ENCODE peak calls at places on chromosomes 11 and 22, in ten cellular contexts. One of them, this sample, is unnamed.

GRCh38 chr11:2777871-2778629 is 78.3 kb upstream of the KCNQ1OT1 start:
- DNase-seq in IMR-90: no peak
- DNase-seq in CD8-positive, alpha-beta T cell: no peak
- DNase-seq in psoas muscle: peak
- DNase-seq in uterus: peak
- DNase-seq in PC-9: no peak
- DNase-seq in spleen: peak
- DNase-seq in tibial nerve: no peak
- DNase-seq in kidney: peak
- DNase-seq in A673: no peak
- DNase-seq in this sample: no peak

GRCh38 chr11:122313581-122313980 is 197.6 kb upstream of the BLID start:
- DNase-seq in A673: no peak
- DNase-seq in kidney: no peak
- DNase-seq in PC-9: no peak
- DNase-seq in IMR-90: no peak
- DNase-seq in CD8-positive, alpha-beta T cell: no peak
- DNase-seq in psoas muscle: no peak
- DNase-seq in uterus: no peak
- DNase-seq in tibial nerve: no peak
- DNase-seq in spleen: no peak
- DNase-seq in this sample: no peak

GRCh38 chr11:107561688-107562087 is 3.8 kb downstream of the ALKBH8 start:
- DNase-seq in IMR-90: peak
- DNase-seq in tibial nerve: no peak
- DNase-seq in CD8-positive, alpha-beta T cell: no peak
- DNase-seq in kidney: no peak
- DNase-seq in spleen: no peak
- DNase-seq in psoas muscle: no peak
- DNase-seq in A673: peak
- DNase-seq in uterus: no peak
- DNase-seq in PC-9: peak
- DNase-seq in this sample: no peak

GRCh38 chr11:123525511-123525918 is 95.4 kb downstream of the GRAMD1B start:
- DNase-seq in A673: peak
- DNase-seq in CD8-positive, alpha-beta T cell: no peak
- DNase-seq in spleen: no peak
- DNase-seq in PC-9: no peak
- DNase-seq in IMR-90: no peak
- DNase-seq in tibial nerve: no peak
- DNase-seq in uterus: no peak
- DNase-seq in kidney: no peak
- DNase-seq in psoas muscle: no peak
- DNase-seq in this sample: peak

GRCh38 chr22:36151006-36151595 is 9.5 kb downstream of the APOL3 start:
- DNase-seq in uterus: peak
- DNase-seq in PC-9: no peak
- DNase-seq in tibial nerve: peak
- DNase-seq in kidney: no peak
- DNase-seq in spleen: no peak
- DNase-seq in psoas muscle: no peak
- DNase-seq in IMR-90: no peak
- DNase-seq in A673: no peak
- DNase-seq in CD8-positive, alpha-beta T cell: no peak
- DNase-seq in this sample: no peak

GRCh38 chr11:68038226-68038717 is 553 bp upstream of the TCIRG1 start:
- DNase-seq in kidney: peak
- DNase-seq in A673: no peak
- DNase-seq in spleen: peak
- DNase-seq in psoas muscle: peak
- DNase-seq in uterus: no peak
- DNase-seq in CD8-positive, alpha-beta T cell: no peak
- DNase-seq in IMR-90: no peak
- DNase-seq in PC-9: no peak
- DNase-seq in tibial nerve: no peak
- DNase-seq in this sample: no peak

GRCh38 chr22:25078591-25078990 is 121.1 kb upstream of the CRYBB3 start:
- DNase-seq in CD8-positive, alpha-beta T cell: no peak
- DNase-seq in spleen: no peak
- DNase-seq in IMR-90: no peak
- DNase-seq in uterus: no peak
- DNase-seq in psoas muscle: no peak
- DNase-seq in PC-9: no peak
- DNase-seq in tibial nerve: no peak
- DNase-seq in A673: no peak
- DNase-seq in kidney: no peak
- DNase-seq in this sample: no peak

GRCh38 chr11:129388824-129389223 is 13.2 kb downstream of the BARX2 start:
- DNase-seq in psoas muscle: no peak
- DNase-seq in uterus: no peak
- DNase-seq in A673: no peak
- DNase-seq in CD8-positive, alpha-beta T cell: no peak
- DNase-seq in spleen: no peak
- DNase-seq in PC-9: no peak
- DNase-seq in tibial nerve: no peak
- DNase-seq in kidney: no peak
- DNase-seq in IMR-90: no peak
- DNase-seq in this sample: no peak

GRCh38 chr11:117198613-117199012 is 557 bp upstream of the TAGLN start:
- DNase-seq in CD8-positive, alpha-beta T cell: no peak
- DNase-seq in tibial nerve: no peak
- DNase-seq in uterus: no peak
- DNase-seq in kidney: no peak
- DNase-seq in psoas muscle: no peak
- DNase-seq in PC-9: no peak
- DNase-seq in spleen: no peak
- DNase-seq in A673: no peak
- DNase-seq in IMR-90: no peak
- DNase-seq in this sample: no peak

GRCh38 chr11:117199916-117200812 is 994 bp downstream of the TAGLN start:
- DNase-seq in spleen: no peak
- DNase-seq in IMR-90: no peak
- DNase-seq in CD8-positive, alpha-beta T cell: no peak
- DNase-seq in psoas muscle: no peak
- DNase-seq in kidney: no peak
- DNase-seq in PC-9: no peak
- DNase-seq in uterus: no peak
- DNase-seq in tibial nerve: no peak
- DNase-seq in A673: no peak
- DNase-seq in this sample: no peak

GRCh38 chr11:117200813-117201515 is 1.8 kb downstream of the TAGLN start:
- DNase-seq in PC-9: no peak
- DNase-seq in CD8-positive, alpha-beta T cell: no peak
- DNase-seq in IMR-90: peak
- DNase-seq in kidney: no peak
- DNase-seq in spleen: no peak
- DNase-seq in A673: no peak
- DNase-seq in uterus: peak
- DNase-seq in psoas muscle: no peak
- DNase-seq in tibial nerve: no peak
- DNase-seq in this sample: no peak

GRCh38 chr11:117197516-117198456 is 1.4 kb upstream of the TAGLN start:
- DNase-seq in spleen: no peak
- DNase-seq in A673: no peak
- DNase-seq in tibial nerve: no peak
- DNase-seq in psoas muscle: peak
- DNase-seq in PC-9: no peak
- DNase-seq in CD8-positive, alpha-beta T cell: no peak
- DNase-seq in uterus: peak
- DNase-seq in kidney: peak
- DNase-seq in IMR-90: peak
- DNase-seq in this sample: no peak

DNA sequence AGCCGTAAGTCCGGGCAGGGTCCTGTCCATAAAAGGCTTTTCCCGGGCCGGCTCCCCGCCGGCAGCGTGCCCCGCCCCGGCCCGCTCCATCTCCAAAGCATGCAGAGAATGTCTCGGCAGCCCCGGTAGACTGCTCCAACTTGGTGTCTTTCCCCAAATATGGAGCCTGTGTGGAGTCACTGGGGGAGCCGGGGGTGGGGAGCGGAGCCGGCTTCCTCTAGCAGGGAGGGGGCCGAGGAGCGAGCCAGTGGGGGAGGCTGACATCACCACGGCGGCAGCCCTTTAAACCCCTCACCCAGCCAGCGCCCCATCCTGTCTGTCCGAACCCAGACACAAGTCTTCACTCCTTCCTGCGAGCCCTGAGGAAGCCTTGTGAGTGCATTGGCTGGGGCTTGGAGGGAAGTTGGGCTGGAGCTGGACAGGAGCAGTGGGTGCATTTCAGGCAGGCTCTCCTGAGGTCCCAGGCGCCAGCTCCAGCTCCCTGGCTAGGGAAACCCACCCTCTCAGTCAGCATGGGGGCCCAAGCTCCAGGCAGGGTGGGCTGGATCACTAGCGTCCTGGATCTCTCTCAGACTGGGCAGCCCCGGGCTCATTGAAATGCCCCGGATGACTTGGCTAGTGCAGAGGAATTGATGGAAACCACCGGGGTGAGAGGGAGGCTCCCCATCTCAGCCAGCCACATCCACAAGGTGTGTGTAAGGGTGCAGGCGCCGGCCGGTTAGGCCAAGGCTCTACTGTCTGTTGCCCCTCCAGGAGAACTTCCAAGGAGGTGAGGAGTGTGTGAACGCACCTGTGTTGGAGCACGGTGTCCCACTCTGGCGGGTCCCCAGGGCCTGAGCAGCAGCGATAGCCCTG is at the start of gene TAGLN:
- DNase-seq in A673: peak
- DNase-seq in tibial nerve: peak
- DNase-seq in spleen: no peak
- DNase-seq in PC-9: no peak
- DNase-seq in CD8-positive, alpha-beta T cell: no peak
- DNase-seq in IMR-90: peak
- DNase-seq in uterus: peak
- DNase-seq in psoas muscle: peak
- DNase-seq in kidney: peak
- DNase-seq in this sample: peak
- H3K27ac ChIP-seq in A673: no peak
- H3K27ac ChIP-seq in tibial nerve: peak
- H3K27ac ChIP-seq in spleen: peak
- H3K27ac ChIP-seq in PC-9: no peak
- H3K27ac ChIP-seq in CD8-positive, alpha-beta T cell: no peak
- H3K27ac ChIP-seq in IMR-90: peak
- H3K27ac ChIP-seq in uterus: peak
- H3K27ac ChIP-seq in psoas muscle: peak
- H3K27ac ChIP-seq in kidney: peak
- H3K27ac ChIP-seq in this sample: peak

GRCh38 chr11:119446434-119446833 is 23.5 kb upstream of the THY1 start:
- DNase-seq in spleen: no peak
- DNase-seq in psoas muscle: no peak
- DNase-seq in A673: no peak
- DNase-seq in kidney: no peak
- DNase-seq in CD8-positive, alpha-beta T cell: no peak
- DNase-seq in IMR-90: no peak
- DNase-seq in uterus: no peak
- DNase-seq in tibial nerve: no peak
- DNase-seq in PC-9: no peak
- DNase-seq in this sample: no peak

GRCh38 chr11:119447664-119448242 is 24.8 kb upstream of the THY1 start:
- DNase-seq in A673: peak
- DNase-seq in IMR-90: no peak
- DNase-seq in psoas muscle: no peak
- DNase-seq in tibial nerve: no peak
- DNase-seq in CD8-positive, alpha-beta T cell: no peak
- DNase-seq in kidney: no peak
- DNase-seq in uterus: no peak
- DNase-seq in spleen: no peak
- DNase-seq in PC-9: no peak
- DNase-seq in this sample: no peak

GRCh38 chr11:119449498-119449897 is 26.5 kb upstream of the THY1 start:
- DNase-seq in kidney: no peak
- DNase-seq in spleen: no peak
- DNase-seq in IMR-90: no peak
- DNase-seq in A673: no peak
- DNase-seq in tibial nerve: no peak
- DNase-seq in uterus: no peak
- DNase-seq in CD8-positive, alpha-beta T cell: no peak
- DNase-seq in psoas muscle: no peak
- DNase-seq in PC-9: no peak
- DNase-seq in this sample: no peak

GRCh38 chr11:119446871-119447663 is 24.1 kb upstream of the THY1 start:
- DNase-seq in kidney: no peak
- DNase-seq in psoas muscle: no peak
- DNase-seq in tibial nerve: no peak
- DNase-seq in CD8-positive, alpha-beta T cell: no peak
- DNase-seq in A673: no peak
- DNase-seq in uterus: no peak
- DNase-seq in spleen: no peak
- DNase-seq in PC-9: no peak
- DNase-seq in IMR-90: no peak
- DNase-seq in this sample: no peak

GRCh38 chr11:119448380-119448779 is 25.4 kb upstream of the THY1 start:
- DNase-seq in spleen: no peak
- DNase-seq in A673: no peak
- DNase-seq in kidney: no peak
- DNase-seq in psoas muscle: no peak
- DNase-seq in IMR-90: no peak
- DNase-seq in PC-9: no peak
- DNase-seq in CD8-positive, alpha-beta T cell: no peak
- DNase-seq in tibial nerve: no peak
- DNase-seq in uterus: no peak
- DNase-seq in this sample: no peak
- H3K27ac ChIP-seq in spleen: peak
- H3K27ac ChIP-seq in A673: no peak
- H3K27ac ChIP-seq in kidney: no peak
- H3K27ac ChIP-seq in psoas muscle: no peak
- H3K27ac ChIP-seq in IMR-90: no peak
- H3K27ac ChIP-seq in PC-9: no peak
- H3K27ac ChIP-seq in CD8-positive, alpha-beta T cell: no peak
- H3K27ac ChIP-seq in tibial nerve: no peak
- H3K27ac ChIP-seq in uterus: no peak
- H3K27ac ChIP-seq in this sample: no peak

DNA sequence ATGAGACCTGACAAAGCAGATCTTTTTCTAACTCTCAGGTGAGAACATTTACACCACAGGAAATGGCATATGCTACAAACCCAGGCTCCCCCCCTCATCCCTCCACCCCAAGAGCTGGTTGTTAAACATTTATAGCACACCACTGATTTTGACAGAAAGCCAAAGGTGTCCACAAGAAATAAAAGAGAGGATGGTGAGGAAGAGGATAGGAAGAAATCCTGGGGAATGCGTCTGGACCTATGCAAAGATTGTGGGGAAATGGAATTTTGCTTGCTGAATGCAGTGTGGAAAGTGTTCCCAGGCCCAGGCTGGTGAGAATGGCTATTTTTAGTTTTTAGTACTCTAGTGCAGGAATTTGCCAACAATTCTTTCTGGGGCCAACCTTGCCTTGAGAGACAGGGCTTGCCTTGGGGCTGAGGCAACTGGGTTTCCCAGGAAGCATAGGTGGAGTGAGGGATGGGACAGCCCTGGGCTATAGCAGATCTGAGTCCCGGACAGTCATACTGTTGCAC is 163.9 kb downstream of the ADAMTS15 start:
- DNase-seq in psoas muscle: no peak
- DNase-seq in IMR-90: peak
- DNase-seq in A673: no peak
- DNase-seq in spleen: no peak
- DNase-seq in uterus: no peak
- DNase-seq in CD8-positive, alpha-beta T cell: no peak
- DNase-seq in kidney: no peak
- DNase-seq in tibial nerve: no peak
- DNase-seq in PC-9: no peak
- DNase-seq in this sample: no peak
- H3K27ac ChIP-seq in psoas muscle: no peak
- H3K27ac ChIP-seq in IMR-90: peak
- H3K27ac ChIP-seq in A673: no peak
- H3K27ac ChIP-seq in spleen: no peak
- H3K27ac ChIP-seq in uterus: no peak
- H3K27ac ChIP-seq in CD8-positive, alpha-beta T cell: no peak
- H3K27ac ChIP-seq in kidney: no peak
- H3K27ac ChIP-seq in tibial nerve: no peak
- H3K27ac ChIP-seq in PC-9: no peak
- H3K27ac ChIP-seq in this sample: no peak

GRCh38 chr11:83161610-83162199 is 4.8 kb downstream of the PCF11 start:
- DNase-seq in uterus: no peak
- DNase-seq in kidney: no peak
- DNase-seq in A673: no peak
- DNase-seq in spleen: no peak
- DNase-seq in IMR-90: no peak
- DNase-seq in CD8-positive, alpha-beta T cell: no peak
- DNase-seq in psoas muscle: no peak
- DNase-seq in PC-9: no peak
- DNase-seq in tibial nerve: no peak
- DNase-seq in this sample: no peak
- H3K27ac ChIP-seq in uterus: no peak
- H3K27ac ChIP-seq in kidney: peak
- H3K27ac ChIP-seq in A673: no peak
- H3K27ac ChIP-seq in spleen: peak
- H3K27ac ChIP-seq in IMR-90: no peak
- H3K27ac ChIP-seq in CD8-positive, alpha-beta T cell: no peak
- H3K27ac ChIP-seq in psoas muscle: peak
- H3K27ac ChIP-seq in PC-9: peak
- H3K27ac ChIP-seq in tibial nerve: no peak
- H3K27ac ChIP-seq in this sample: no peak

This sample was measured in caudate nucleus.